ENCODE peak calls at places on chromosomes 6 and 20, in six cellular contexts. T, B, Z, N, R and D are unnamed samples.

GRCh38 chr20:51036226-51036625 is 13.3 kb upstream of the KCNG1 start:
- DNase-seq in Z (no peak), T (no peak), N (no peak), R (no peak), B (no peak), D (no peak)

GRCh38 chr6:91352878-91353277 is 766.0 kb upstream of the MAP3K7 start:
- DNase-seq in Z (no peak), R (no peak), B (no peak), N (no peak), T (no peak), D (no peak)

GRCh38 chr20:35120012-35120701 is 27.0 kb downstream of the EDEM2 start:
- DNase-seq in Z (no peak), T (peak), N (no peak), B (no peak), R (peak), D (no peak)

GRCh38 chr20:18276821-18277220 is 11.5 kb upstream of the ZNF133 start:
- DNase-seq in R (peak), T (peak), N (peak), B (peak), Z (peak), D (peak)

GRCh38 chr6:47027315-47027714 is 14.8 kb downstream of the ADGRF1 start:
- DNase-seq in Z (no peak), B (no peak), N (no peak), R (no peak), T (no peak), D (no peak)

GRCh38 chr6:946546-946945 is 253.6 kb upstream of the EXOC2 start:
- DNase-seq in N (no peak), Z (no peak), T (no peak), B (no peak), R (peak), D (no peak)

GRCh38 chr6:56902551-56903464 is 52.1 kb upstream of the BEND6 start:
- DNase-seq in T (no peak), R (peak), B (peak), Z (peak), N (peak), D (peak)

GRCh38 chr6:18601515-18602035 is 214.4 kb downstream of the RNF144B start:
- DNase-seq in T (no peak), B (no peak), R (no peak), N (peak), Z (no peak), D (no peak)

GRCh38 chr6:3296537-3297453 is 38.0 kb downstream of the PSMG4 start:
- DNase-seq in T (no peak), N (no peak), Z (no peak), R (peak), B (no peak), D (no peak)

GRCh38 chr6:2476376-2476775 is 231.0 kb upstream of the GMDS start:
- DNase-seq in R (peak), T (no peak), Z (no peak), B (no peak), N (no peak), D (no peak)

GRCh38 chr20:40571625-40572024 is 117.4 kb downstream of the MAFB start:
- DNase-seq in Z (peak), B (no peak), R (no peak), T (no peak), N (no peak), D (no peak)

GRCh38 chr6:106599440-106599839 is 29.9 kb downstream of the RTN4IP1 start:
- DNase-seq in B (no peak), Z (no peak), T (no peak), R (no peak), N (no peak), D (no peak)

GRCh38 chr6:168217216-168217879 is 102.2 kb downstream of the DACT2 start:
- DNase-seq in N (no peak), B (no peak), R (no peak), Z (no peak), T (no peak), D (peak)

GRCh38 chr6:168355716-168356522 is 36.3 kb upstream of the DACT2 start:
- DNase-seq in N (peak), B (no peak), T (no peak), R (no peak), Z (peak), D (peak)

GRCh38 chr6:106396426-106397220 is 36.1 kb downstream of the CRYBG1 start:
- DNase-seq in N (no peak), B (no peak), T (no peak), Z (no peak), R (no peak), D (no peak)

GRCh38 chr20:36487069-36487468 is 54.2 kb upstream of the MYL9 start:
- DNase-seq in B (no peak), N (no peak), R (no peak), T (no peak), Z (no peak), D (no peak)

GRCh38 chr20:12453711-12454110 is 536.0 kb downstream of the BTBD3 start:
- DNase-seq in B (no peak), Z (no peak), R (no peak), T (no peak), N (no peak), D (no peak)

GRCh38 chr6:142698751-142699150 is 246.2 kb downstream of the HIVEP2 start:
- DNase-seq in T (no peak), B (no peak), N (no peak), R (no peak), Z (no peak), D (no peak)

GRCh38 chr20:4613718-4614620 is 107.7 kb upstream of the PRND start:
- DNase-seq in T (peak), R (peak), B (peak), N (peak), Z (peak), D (peak)

GRCh38 chr6:42696526-42697267 is 25.7 kb downstream of the PRPH2 start:
- DNase-seq in Z (no peak), T (no peak), R (peak), B (no peak), N (no peak), D (no peak)

GRCh38 chr6:17525637-17526036 is 74.5 kb upstream of the FAM8A1 start:
- DNase-seq in Z (no peak), T (no peak), B (no peak), R (no peak), N (no peak), D (no peak)

GRCh38 chr20:37850724-37851123 is 52.2 kb upstream of the VSTM2L start:
- DNase-seq in N (no peak), T (no peak), Z (no peak), B (no peak), R (peak), D (no peak)

GRCh38 chr6:5636210-5637030 is 370.3 kb downstream of the NRN1 start:
- DNase-seq in N (no peak), B (no peak), R (no peak), Z (no peak), T (no peak), D (no peak)

GRCh38 chr20:61313396-61313795 is 61.3 kb downstream of the CDH4 start:
- DNase-seq in R (no peak), T (no peak), N (no peak), Z (no peak), B (no peak), D (no peak)